ENCODE peak calls at places on chromosomes 4 and X, in nine cellular contexts. R is astrocyte, B is fibroblast of lung, T is SK-N-SH, D is H9, S is MM.1S, P is H1, X is colonic mucosa, J is HCT116. W is an unnamed sample.

GRCh38 chr4:2412885-2413716 is 5.3 kb downstream of the ZFYVE28 start:
- DNase-seq in R (peak; percentile 89), S (peak; percentile 99), D (peak; percentile 95), X (peak; percentile 90), J (peak; percentile 88), T (peak; percentile 89), P (peak; percentile 78), B (peak; percentile 92), W (peak; percentile 97)

GRCh38 chrX:86806786-86807185 is 658.5 kb downstream of the DACH2 start:
- DNase-seq in B (no peak), T (peak; percentile 12), S (peak; percentile 41), J (no peak), P (no peak), R (no peak), D (peak; percentile 28), X (no peak), W (peak; percentile 62)

GRCh38 chrX:129540068-129540653 is at the start of gene OCRL:
- DNase-seq in D (peak; percentile 76), S (peak; percentile 53), R (peak; percentile 29), J (peak; percentile 34), B (peak; percentile 58), X (peak; percentile 67), P (no peak), T (peak; percentile 91), W (peak; percentile 89)

GRCh38 chrX:132022115-132022862 is 813 bp upstream of the STK26 start:
- DNase-seq in S (peak; percentile 18), J (no peak), D (no peak), T (peak; percentile 19), P (no peak), B (no peak), X (peak; percentile 17), R (no peak), W (no peak)

GRCh38 chr4:82739292-82740190 is 59.1 kb downstream of the SCD5 start:
- DNase-seq in T (peak; percentile 77), X (peak; percentile 81), B (no peak), S (peak; percentile 62), R (no peak), P (peak; percentile 61), D (peak; percentile 90), J (peak; percentile 31), W (peak; percentile 98)

GRCh38 chr4:175435437-175435836 is 376.6 kb downstream of the GPM6A start:
- DNase-seq in B (no peak), S (no peak), R (no peak), J (no peak), X (no peak), D (no peak), T (peak; percentile 37), P (no peak), W (no peak)

GRCh38 chr4:136369073-136369472 is 1163.2 kb downstream of the PCDH18 start:
- DNase-seq in S (no peak), X (no peak), P (no peak), B (peak; percentile 75), J (no peak), R (peak; percentile 69), T (no peak), D (no peak), W (no peak)

GRCh38 chrX:275476-275966 is 5.7 kb upstream of the PLCXD1 start:
- DNase-seq in D (no peak), X (peak; percentile 20), T (no peak), S (no peak), J (no peak), R (no peak), P (no peak), B (no peak), W (peak; percentile 79)

GRCh38 chrX:19705196-19705769 is 182.1 kb downstream of the SH3KBP1 start:
- DNase-seq in D (no peak), P (no peak), S (no peak), B (peak; percentile 46), X (no peak), R (peak; percentile 30), J (no peak), T (no peak), W (no peak)

GRCh38 chr4:97720869-97721432 is 422.3 kb downstream of the STPG2 start:
- DNase-seq in D (no peak), B (peak; percentile 25), R (peak; percentile 23), X (no peak), P (no peak), J (peak; percentile 54), S (peak; percentile 15), T (peak; percentile 46), W (no peak)

GRCh38 chrX:150547511-150548115 is 20.8 kb upstream of the MTM1 start:
- DNase-seq in R (peak; percentile 23), T (peak; percentile 35), S (peak; percentile 50), X (peak; percentile 71), D (peak; percentile 63), P (no peak), B (peak; percentile 57), J (no peak), W (peak; percentile 76)

GRCh38 chrX:64191281-64192010 is 14.1 kb downstream of the AMER1 start:
- DNase-seq in X (no peak), P (no peak), B (no peak), D (no peak), J (no peak), R (no peak), S (no peak), T (no peak), W (peak; percentile 9)

GRCh38 chr4:139511320-139511719 is 44.7 kb downstream of the SETD7 start:
- DNase-seq in S (no peak), T (no peak), D (no peak), J (no peak), R (peak; percentile 64), X (no peak), B (peak; percentile 70), P (no peak), W (no peak)

GRCh38 chr4:87589531-87589930 is 18.8 kb upstream of the DSPP start:
- DNase-seq in B (peak; percentile 98), S (peak; percentile 31), R (peak; percentile 97), P (no peak), T (no peak), J (no peak), X (no peak), D (no peak), W (no peak)

GRCh38 chrX:79366888-79367749 is at the start of gene ITM2A:
- DNase-seq in B (no peak), D (peak; percentile 60), S (peak; percentile 51), P (peak; percentile 15), R (no peak), X (peak; percentile 31), J (no peak), T (peak; percentile 3), W (peak; percentile 83)

GRCh38 chrX:151151668-151152267 is 24.6 kb upstream of the GPR50 start:
- DNase-seq in R (peak; percentile 16), D (peak; percentile 35), P (no peak), S (peak; percentile 56), J (peak; percentile 13), B (peak; percentile 28), T (peak; percentile 37), X (peak; percentile 26), W (peak; percentile 57)

GRCh38 chrX:115322375-115322774 is 32.9 kb downstream of the LUZP4 start:
- DNase-seq in R (no peak), D (no peak), P (no peak), B (no peak), S (peak; percentile 58), J (no peak), T (no peak), X (no peak), W (no peak)

GRCh38 chrX:18360867-18361266 is 6.4 kb upstream of the SCML2 start:
- DNase-seq in D (no peak), J (no peak), P (no peak), R (no peak), X (no peak), S (no peak), T (no peak), B (no peak), W (no peak)

GRCh38 chr4:48699470-48699869 is 80.6 kb downstream of the FRYL start:
- DNase-seq in P (no peak), J (peak; percentile 16), R (peak; percentile 50), D (no peak), S (no peak), X (no peak), B (peak; percentile 59), T (no peak), W (no peak)

GRCh38 chr4:71520850-71521249 is 182.0 kb downstream of the SLC4A4 start:
- DNase-seq in D (no peak), J (no peak), B (peak; percentile 38), S (no peak), X (no peak), T (no peak), P (no peak), R (peak; percentile 20), W (no peak)

GRCh38 chr4:149045731-149046130 is 603.5 kb upstream of the NR3C2 start:
- DNase-seq in S (no peak), T (no peak), X (no peak), J (no peak), R (no peak), P (no peak), B (no peak), D (no peak), W (no peak)
- H3K9ac ChIP-seq in S (no peak overlapping the region), T (no peak overlapping the region), X (no peak overlapping the region), J (no peak overlapping the region), R (no peak overlapping the region), P (no peak overlapping the region), B (no peak overlapping the region), D (no peak overlapping the region), W (no peak overlapping the region)

DNA sequence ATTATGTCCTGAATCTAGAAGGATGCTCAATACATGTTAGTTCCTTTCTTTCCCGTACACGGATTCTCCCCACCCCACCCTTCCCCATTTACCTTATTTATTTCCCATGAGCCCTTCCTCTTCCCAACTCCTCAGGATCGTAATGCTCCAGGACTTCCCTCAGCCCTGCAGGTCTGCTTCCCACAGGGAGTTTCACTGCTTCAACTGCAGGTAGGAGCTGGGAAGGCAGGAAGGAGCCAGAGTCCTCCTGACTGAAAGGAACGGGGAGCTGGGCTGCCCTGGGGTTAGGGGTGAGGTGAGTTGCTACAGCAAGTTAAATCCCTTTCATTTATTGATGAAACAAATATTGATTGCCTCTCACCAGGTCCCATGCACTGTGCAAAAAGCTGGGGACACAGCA is 33.2 kb downstream of the SAT1 start:
- DNase-seq in X (no peak), P (no peak), B (no peak), S (no peak), J (no peak), R (no peak), D (no peak), T (no peak), W (peak; percentile 60)
- TF ChIP-seq CTCF in X (no peak), P (no peak), B (no peak), S (no peak), J (no peak), R (no peak), D (no peak), T (no peak), W (no peak)

GRCh38 chr4:146053901-146054300 is 115.3 kb upstream of the ZNF827 start:
- DNase-seq in D (no peak), P (no peak), S (no peak), X (no peak), T (no peak), R (peak; percentile 35), J (no peak), B (peak; percentile 57), W (no peak)
- H3K4me1 ChIP-seq in D (no peaks in the 10 kb centered on the region), P (peaks cover 3% of the 10 kb centered on the region), S (peaks cover 7% of the 10 kb centered on the region), X (no peaks in the 10 kb centered on the region), T (no peaks in the 10 kb centered on the region), R (peaks cover 31% of the 10 kb centered on the region), J (no peaks in the 10 kb centered on the region), B (peaks cover 7% of the 10 kb centered on the region), W (no peaks in the 10 kb centered on the region)

DNA sequence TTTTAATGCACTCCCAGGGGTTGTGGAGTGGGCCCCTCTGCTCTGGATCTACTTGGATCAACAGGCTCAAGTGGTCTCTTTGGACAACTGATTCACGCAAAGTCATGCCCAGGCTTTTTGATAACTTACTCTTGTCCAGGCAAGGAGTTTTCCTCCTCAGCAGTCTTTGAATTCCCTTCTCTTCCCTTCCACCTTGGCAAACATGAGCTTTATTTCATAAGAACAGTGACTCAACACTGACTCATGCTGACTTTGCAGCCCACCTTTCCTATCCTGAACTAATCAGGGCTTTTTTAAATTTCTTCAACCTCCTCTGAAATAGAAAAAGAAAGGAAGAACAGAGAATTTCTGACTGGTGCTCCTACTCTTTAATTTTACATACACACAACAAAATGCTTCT is 132.1 kb upstream of the LDB2 start:
- DNase-seq in R (peak; percentile 97), D (no peak), S (no peak), J (peak; percentile 59), P (no peak), T (no peak), B (peak; percentile 97), X (no peak), W (no peak)
- H3K9ac ChIP-seq in R (peak overlapping the region; percentile 5), D (no peak overlapping the region), S (no peak overlapping the region), J (peak overlapping the region; percentile 16), P (no peak overlapping the region), T (no peak overlapping the region), B (no peak overlapping the region), X (no peak overlapping the region), W (no peak overlapping the region)